ENCODE peak calls at places on chromosomes 4 and X, in nine cellular contexts. I is Peyer's patch; F is CD8-positive, alpha-beta memory T cell; Z is neural progenitor cell; U is hepatocyte; T is heart left ventricle; P is A673; E is spleen; D is transverse colon. A is an unnamed sample.

GRCh38 chrX:30253257-30253656 is 6.3 kb downstream of the MAGEB1 start:
- DNase-seq in I (no peak), F (no peak), Z (no peak), U (no peak), T (no peak), P (no peak), E (no peak), D (no peak), A (no peak)

GRCh38 chr4:2583517-2583916 is 47.1 kb downstream of the FAM193A start:
- DNase-seq in I (no peak), F (no peak), Z (no peak), U (peak; percentile 54), T (no peak), P (no peak), E (no peak), D (no peak), A (no peak)

GRCh38 chrX:21926527-21927278 is 13.8 kb upstream of the SMS start:
- DNase-seq in I (no peak), F (no peak), Z (no peak), U (peak; percentile 60), T (no peak), P (peak; percentile 84), E (no peak), D (no peak), A (peak; percentile 61)

GRCh38 chr4:140252144-140252741 is 98.3 kb upstream of the MAML3 start:
- DNase-seq in I (peak; percentile 57), F (no peak), Z (peak; percentile 46), U (peak; percentile 47), T (no peak), P (peak; percentile 48), E (no peak), D (peak; percentile 46), A (no peak)

GRCh38 chrX:39518451-39519212 is 579.1 kb downstream of the BCOR start:
- DNase-seq in I (no peak), F (no peak), Z (peak; percentile 65), U (no peak), T (peak; percentile 60), P (no peak), E (no peak), D (no peak), A (no peak)

GRCh38 chr4:182807346-182807745 is 109.8 kb downstream of the DCTD start:
- DNase-seq in I (no peak), F (no peak), Z (no peak), U (no peak), T (no peak), P (no peak), E (no peak), D (no peak), A (no peak)

GRCh38 chrX:23904096-23904495 is 3.6 kb downstream of the APOO start:
- DNase-seq in I (no peak), F (no peak), Z (peak; percentile 48), U (no peak), T (no peak), P (peak; percentile 72), E (no peak), D (no peak), A (no peak)

GRCh38 chrX:46589977-46590723 is 16.6 kb downstream of the CHST7 start:
- DNase-seq in I (no peak), F (no peak), Z (no peak), U (no peak), T (no peak), P (peak; percentile 82), E (no peak), D (no peak), A (no peak)

GRCh38 chr4:30718021-30718888 is 1.9 kb upstream of the PCDH7 start:
- DNase-seq in I (peak; percentile 50), F (no peak), Z (peak; percentile 76), U (peak; percentile 73), T (peak; percentile 73), P (peak; percentile 92), E (peak; percentile 79), D (peak; percentile 19), A (peak; percentile 92)

GRCh38 chr4:152956167-152956566 is 20.0 kb downstream of the FHDC1 start:
- DNase-seq in I (no peak), F (no peak), Z (no peak), U (no peak), T (no peak), P (no peak), E (no peak), D (no peak), A (no peak)

GRCh38 chrX:154310991-154311541 is 15.5 kb downstream of the TKTL1 start:
- DNase-seq in I (no peak), F (no peak), Z (no peak), U (peak; percentile 22), T (no peak), P (no peak), E (peak; percentile 64), D (no peak), A (no peak)

GRCh38 chr4:74921490-74921889 is 11.4 kb upstream of the PARM1 start:
- DNase-seq in I (no peak), F (no peak), Z (no peak), U (no peak), T (no peak), P (no peak), E (no peak), D (no peak), A (no peak)

GRCh38 chr4:38056024-38056685 is 96.0 kb downstream of the PTTG2 start:
- DNase-seq in I (no peak), F (no peak), Z (no peak), U (no peak), T (no peak), P (no peak), E (no peak), D (no peak), A (no peak)

GRCh38 chr4:45004847-45005565 is 278.6 kb upstream of the GNPDA2 start:
- DNase-seq in I (no peak), F (no peak), Z (no peak), U (no peak), T (no peak), P (peak; percentile 6), E (no peak), D (no peak), A (peak; percentile 37)

GRCh38 chr4:84967292-84967651 is 782 bp upstream of the WDFY3 start:
- DNase-seq in I (no peak), F (no peak), Z (no peak), U (no peak), T (no peak), P (no peak), E (no peak), D (no peak), A (no peak)

GRCh38 chrX:153969125-153969903 is 2.3 kb downstream of the HCFC1 start:
- DNase-seq in I (no peak), F (no peak), Z (peak; percentile 33), U (no peak), T (no peak), P (no peak), E (peak; percentile 82), D (no peak), A (no peak)

GRCh38 chr4:108205859-108206258 is 37.1 kb upstream of the LEF1 start:
- DNase-seq in I (no peak), F (no peak), Z (no peak), U (no peak), T (no peak), P (no peak), E (no peak), D (no peak), A (no peak)

GRCh38 chrX:27924261-27924660 is 57.0 kb downstream of the DCAF8L1 start:
- DNase-seq in I (no peak), F (no peak), Z (no peak), U (no peak), T (no peak), P (no peak), E (no peak), D (no peak), A (no peak)

GRCh38 chrX:27918799-27919198 is 62.5 kb downstream of the DCAF8L1 start:
- DNase-seq in I (peak; percentile 15), F (no peak), Z (peak; percentile 11), U (peak; percentile 25), T (no peak), P (peak; percentile 9), E (no peak), D (peak; percentile 54), A (peak; percentile 1)

GRCh38 chrX:27924718-27925117 is 56.5 kb downstream of the DCAF8L1 start:
- DNase-seq in I (no peak), F (no peak), Z (no peak), U (no peak), T (no peak), P (no peak), E (no peak), D (no peak), A (no peak)
- H3K27ac ChIP-seq in I (no peak overlapping the region), F (no peak overlapping the region), Z (no peak overlapping the region), U (no peak overlapping the region), T (no peak overlapping the region), P (no peak overlapping the region), E (no peak overlapping the region), D (no peak overlapping the region), A (no peak overlapping the region)

DNA sequence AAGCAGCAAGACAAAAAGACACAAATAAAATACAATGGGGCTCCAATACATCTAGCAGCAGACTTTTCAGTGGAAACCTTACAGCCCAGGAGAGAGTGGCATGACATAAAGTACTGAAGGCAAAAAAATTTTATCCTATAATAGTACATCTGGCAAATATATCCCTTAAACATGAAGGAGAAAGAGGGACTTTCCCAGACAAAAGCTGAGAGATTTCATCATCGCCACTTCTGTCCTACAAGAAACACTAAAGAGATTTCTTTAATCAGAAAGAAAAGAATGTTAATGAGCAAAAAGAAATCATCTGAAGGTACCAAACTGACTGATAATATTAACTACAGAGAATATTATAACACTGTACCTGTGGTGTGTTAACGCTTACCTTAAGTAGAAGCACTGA is 86.4 kb downstream of the ANKRD17 start:
- DNase-seq in I (no peak), F (no peak), Z (no peak), U (no peak), T (no peak), P (no peak), E (no peak), D (no peak), A (no peak)
- H3K36me3 ChIP-seq in I (peaks cover 55% of the 10 kb centered on the region), F (peaks cover 32% of the 10 kb centered on the region), Z (peaks cover 34% of the 10 kb centered on the region), U (peaks cover 8% of the 10 kb centered on the region), T (peaks cover 56% of the 10 kb centered on the region), P (peaks cover 17% of the 10 kb centered on the region), E (peaks cover 69% of the 10 kb centered on the region), D (no peaks in the 10 kb centered on the region), A (peaks cover 86% of the 10 kb centered on the region)

DNA sequence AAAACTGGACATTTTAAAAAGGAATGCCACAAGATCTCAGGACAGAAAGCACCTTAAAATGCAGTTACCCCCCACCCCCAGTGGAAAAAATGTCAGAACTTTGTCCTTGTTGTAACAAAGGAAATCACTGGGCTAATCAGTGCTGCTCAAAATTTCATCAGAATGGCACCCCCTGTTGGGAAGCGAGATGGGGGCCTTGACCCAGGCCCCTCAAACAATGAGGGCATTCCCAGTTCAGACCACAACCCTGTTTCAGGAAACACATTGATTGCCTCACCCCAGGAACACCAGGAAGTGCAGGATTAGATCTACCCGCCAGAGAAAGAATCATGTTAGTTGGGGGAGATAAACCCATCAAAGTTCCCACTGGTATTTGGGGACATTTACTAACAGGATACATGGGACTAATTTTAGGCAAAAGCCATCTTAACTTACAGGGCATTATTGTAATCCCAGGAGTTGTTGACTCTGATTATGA is 16.4 kb downstream of the SPIN2B start:
- DNase-seq in I (no peak), F (no peak), Z (peak; percentile 2), U (no peak), T (no peak), P (peak; percentile 56), E (no peak), D (no peak), A (no peak)
- H3K4me1 ChIP-seq in I (no peaks in the 10 kb centered on the region), F (no peaks in the 10 kb centered on the region), Z (no peaks in the 10 kb centered on the region), U (no peaks in the 10 kb centered on the region), T (no peaks in the 10 kb centered on the region), P (peaks cover 5% of the 10 kb centered on the region), E (no peaks in the 10 kb centered on the region), D (no peaks in the 10 kb centered on the region), A (no peaks in the 10 kb centered on the region)

GRCh38 chr4:96301727-96302126 is 461.8 kb downstream of the PDHA2 start:
- DNase-seq in I (no peak), F (no peak), Z (no peak), U (no peak), T (no peak), P (no peak), E (no peak), D (no peak), A (no peak)

GRCh38 chr4:96305030-96305429 is 465.1 kb downstream of the PDHA2 start:
- DNase-seq in I (no peak), F (no peak), Z (no peak), U (peak; percentile 11), T (no peak), P (no peak), E (no peak), D (no peak), A (no peak)
- H3K27ac ChIP-seq in I (no peak overlapping the region), F (no peak overlapping the region), Z (no peak overlapping the region), U (peak overlapping the region; percentile 40), T (no peak overlapping the region), P (no peak overlapping the region), E (no peak overlapping the region), D (no peak overlapping the region), A (no peak overlapping the region)

A was measured in SJCRH30.